ENCODE peak calls at places on chromosomes 3 and 15, in ten cellular contexts. W is pancreas, Q is colonic mucosa, G is brain microvascular endothelial cell, P is tibial artery, M is neural progenitor cell, O is GM23338, Z is HepG2, C is IMR-90, E is heart right ventricle. B is an unnamed sample. For H3K27me3, the result is how much of the 10 kb centered on the place peaks cover.

GRCh38 chr3:72058493-72059081 is 273.6 kb upstream of the PROK2 start:
- DNase-seq in W (no peak), Q (no peak), G (no peak), P (no peak), M (no peak), O (no peak), Z (no peak), C (no peak), E (peak), B (no peak)

GRCh38 chr15:96170616-96171270 is 159.8 kb upstream of the NR2F2 start:
- DNase-seq in W (peak), Q (no peak), G (no peak), P (no peak), M (no peak), O (no peak), Z (peak), C (no peak), E (no peak), B (no peak)

GRCh38 chr3:190517696-190518095 is 3.8 kb downstream of the IL1RAP start:
- DNase-seq in W (no peak), Q (no peak), G (peak), P (no peak), M (no peak), O (no peak), Z (no peak), C (peak), E (no peak), B (no peak)

GRCh38 chr3:12932347-12932746 is 91.0 kb upstream of the RPL32 start:
- DNase-seq in W (no peak), Q (no peak), G (no peak), P (peak), M (no peak), O (no peak), Z (no peak), C (no peak), E (peak), B (no peak)

GRCh38 chr3:151169262-151169661 is 33.8 kb downstream of the GPR171 start:
- DNase-seq in W (no peak), Q (no peak), G (no peak), P (peak), M (no peak), O (no peak), Z (no peak), C (peak), E (no peak), B (no peak)

GRCh38 chr15:57138260-57138895 is 219.9 kb downstream of the TCF12 start:
- DNase-seq in W (no peak), Q (no peak), G (peak), P (no peak), M (peak), O (peak), Z (peak), C (peak), E (peak), B (no peak)

GRCh38 chr3:119601154-119601553 is 3.5 kb downstream of the PLA1A start:
- DNase-seq in W (no peak), Q (no peak), G (no peak), P (no peak), M (no peak), O (no peak), Z (no peak), C (no peak), E (no peak), B (no peak)

GRCh38 chr3:183306798-183307671 is 54.0 kb downstream of the B3GNT5 start:
- DNase-seq in W (peak), Q (peak), G (peak), P (peak), M (no peak), O (no peak), Z (no peak), C (peak), E (peak), B (peak)

GRCh38 chr15:45611305-45611704 is 23.5 kb upstream of the SQOR start:
- DNase-seq in W (no peak), Q (no peak), G (no peak), P (no peak), M (peak), O (peak), Z (peak), C (no peak), E (no peak), B (no peak)

GRCh38 chr3:52220380-52221026 is 4.9 kb downstream of the TLR9 start:
- DNase-seq in W (peak), Q (peak), G (peak), P (peak), M (peak), O (peak), Z (peak), C (peak), E (peak), B (peak)

GRCh38 chr3:138323971-138324370 is 5.7 kb downstream of the NME9 start:
- DNase-seq in W (no peak), Q (no peak), G (no peak), P (no peak), M (no peak), O (no peak), Z (no peak), C (no peak), E (no peak), B (no peak)

GRCh38 chr15:83396071-83396470 is 51.1 kb upstream of the SH3GL3 start:
- DNase-seq in W (no peak), Q (no peak), G (no peak), P (no peak), M (peak), O (peak), Z (no peak), C (no peak), E (no peak), B (no peak)

GRCh38 chr3:65810277-65810676 is 228.4 kb downstream of the MAGI1 start:
- DNase-seq in W (no peak), Q (no peak), G (no peak), P (no peak), M (no peak), O (no peak), Z (no peak), C (no peak), E (no peak), B (no peak)
- TF ChIP-seq CTCF in W (no peak), Q (no peak), G (no peak), P (no peak), M (no peak), O (no peak), Z (no peak), C (no peak), E (no peak), B (no peak)

DNA sequence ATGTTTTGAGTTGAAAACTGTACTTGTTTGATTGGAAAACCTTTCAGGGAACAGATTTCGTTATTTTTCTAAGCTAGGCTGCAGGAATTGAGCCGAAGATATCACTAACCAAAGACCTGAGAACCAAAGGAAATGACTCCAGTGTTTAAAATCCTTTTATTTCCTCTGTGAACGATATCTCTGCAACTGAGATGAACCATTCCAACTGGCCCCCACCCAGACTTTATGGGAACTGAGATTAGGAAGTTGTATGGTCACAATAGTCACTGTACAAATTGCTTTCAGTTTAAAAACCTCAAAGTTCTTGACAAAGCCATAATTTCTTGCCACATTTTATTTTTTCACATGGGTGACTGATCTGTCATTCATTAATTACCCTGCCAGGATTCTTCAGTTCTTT is 232.4 kb downstream of the RBMS3 start:
- DNase-seq in W (no peak), Q (no peak), G (peak), P (peak), M (no peak), O (no peak), Z (no peak), C (peak), E (peak), B (no peak)
- H3K27ac ChIP-seq in W (no peak), Q (no peak), G (peak), P (no peak), M (no peak), O (no peak), Z (no peak), C (no peak), E (no peak), B (no peak)

GRCh38 chr3:36765104-36765503 is 751 bp upstream of the DCLK3 start:
- DNase-seq in W (no peak), Q (no peak), G (no peak), P (no peak), M (no peak), O (no peak), Z (no peak), C (no peak), E (no peak), B (no peak)

GRCh38 chr3:36769926-36770325 is 5.6 kb upstream of the DCLK3 start:
- DNase-seq in W (no peak), Q (no peak), G (no peak), P (no peak), M (peak), O (no peak), Z (no peak), C (no peak), E (no peak), B (no peak)

GRCh38 chr3:36763111-36763849 is 1.1 kb downstream of the DCLK3 start:
- DNase-seq in W (no peak), Q (no peak), G (no peak), P (no peak), M (no peak), O (peak), Z (no peak), C (no peak), E (no peak), B (no peak)

GRCh38 chr3:36763850-36764703 is at the start of gene DCLK3:
- DNase-seq in W (no peak), Q (no peak), G (no peak), P (no peak), M (peak), O (peak), Z (no peak), C (no peak), E (no peak), B (no peak)

DNA sequence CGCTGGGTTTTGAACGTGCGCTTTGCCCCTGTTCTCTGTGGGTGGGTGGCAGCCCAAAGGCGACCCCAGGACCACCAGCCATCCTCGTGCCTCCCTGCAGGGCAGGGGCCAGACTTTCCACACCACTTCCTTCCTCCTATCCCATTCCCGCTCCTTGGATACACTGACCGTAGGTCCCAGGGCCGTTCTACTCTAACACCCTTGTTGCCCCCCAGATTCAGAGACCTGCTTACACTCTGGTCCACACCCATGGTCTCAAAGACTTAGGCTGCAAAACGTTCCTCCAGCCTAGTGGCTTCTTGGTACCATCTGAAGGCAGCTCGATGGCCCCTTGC is 318 bp upstream of the DCLK3 start:
- DNase-seq in W (no peak), Q (no peak), G (no peak), P (no peak), M (no peak), O (no peak), Z (no peak), C (no peak), E (no peak), B (no peak)
- H3K27me3 ChIP-seq in W (under half), Q (under half), G (under half), P (under half), M (half or more), O (under half), Z (under half), C (under half), E (half or more), B (half or more)

GRCh38 chr3:49639551-49639950 is 34.6 kb upstream of the APEH start:
- DNase-seq in W (no peak), Q (no peak), G (no peak), P (no peak), M (no peak), O (no peak), Z (no peak), C (no peak), E (no peak), B (no peak)

GRCh38 chr3:49630784-49631183 is 43.4 kb upstream of the APEH start:
- DNase-seq in W (no peak), Q (no peak), G (no peak), P (no peak), M (no peak), O (no peak), Z (no peak), C (no peak), E (no peak), B (no peak)

GRCh38 chr3:49638445-49638844 is 35.7 kb upstream of the APEH start:
- DNase-seq in W (no peak), Q (no peak), G (peak), P (no peak), M (no peak), O (no peak), Z (no peak), C (peak), E (no peak), B (no peak)

GRCh38 chr3:49636883-49637609 is 37.1 kb upstream of the APEH start:
- DNase-seq in W (no peak), Q (no peak), G (no peak), P (no peak), M (no peak), O (no peak), Z (no peak), C (no peak), E (no peak), B (no peak)

DNA sequence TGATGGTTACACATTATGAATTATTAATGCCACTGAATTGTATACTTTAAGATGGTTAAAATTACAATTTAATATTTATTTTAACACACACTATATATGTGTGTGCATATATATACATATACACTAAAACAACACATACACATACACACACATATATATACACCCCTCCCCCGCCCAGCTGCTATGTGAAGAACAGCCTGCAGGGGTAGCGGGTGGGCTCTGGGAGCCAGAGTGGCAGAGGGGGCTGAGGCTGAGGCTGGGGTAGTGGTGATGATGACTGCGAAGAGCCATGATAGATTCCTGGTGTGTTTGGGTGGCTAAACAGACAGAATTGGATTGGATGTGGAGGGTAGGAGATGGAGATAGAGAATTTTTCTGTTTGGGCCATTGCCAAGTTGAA is 39.4 kb upstream of the APEH start:
- DNase-seq in W (no peak), Q (no peak), G (no peak), P (no peak), M (peak), O (peak), Z (no peak), C (no peak), E (no peak), B (no peak)
- TF ChIP-seq CTCF in W (no peak), Q (no peak), G (no peak), P (no peak), M (peak), O (peak), Z (no peak), C (no peak), E (no peak), B (no peak)

GRCh38 chr3:150107429-150108175 is 136.9 kb upstream of the PFN2 start:
- DNase-seq in W (no peak), Q (no peak), G (no peak), P (no peak), M (peak), O (no peak), Z (no peak), C (no peak), E (no peak), B (no peak)
- H3K27ac ChIP-seq in W (no peak), Q (no peak), G (peak), P (peak), M (peak), O (no peak), Z (no peak), C (peak), E (no peak), B (no peak)

DNA sequence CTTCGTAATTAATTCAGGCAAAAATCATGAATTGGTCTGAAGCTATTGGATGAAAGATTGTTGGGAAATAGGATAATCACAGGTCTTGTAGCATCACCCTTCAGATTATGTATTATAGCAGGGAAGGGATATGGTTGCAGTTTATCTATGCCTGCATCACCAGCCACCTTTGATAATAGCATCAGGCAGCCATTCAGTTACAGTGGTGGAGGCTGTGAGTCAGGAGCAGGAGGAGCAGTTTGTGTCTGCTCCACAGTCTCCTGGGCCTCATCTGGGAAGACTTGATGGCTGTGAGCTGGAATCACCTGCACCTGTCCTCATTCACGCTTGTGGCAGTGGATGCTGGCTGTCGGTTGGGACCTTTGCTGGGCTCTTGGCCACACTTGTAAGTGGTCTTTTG is 104.3 kb upstream of the PLXNA1 start:
- DNase-seq in W (no peak), Q (no peak), G (no peak), P (no peak), M (no peak), O (no peak), Z (no peak), C (no peak), E (no peak), B (no peak)
- H3K27me3 ChIP-seq in W (under half), Q (under half), G (under half), P (under half), M (under half), O (under half), Z (under half), C (under half), E (under half), B (under half)

DNA sequence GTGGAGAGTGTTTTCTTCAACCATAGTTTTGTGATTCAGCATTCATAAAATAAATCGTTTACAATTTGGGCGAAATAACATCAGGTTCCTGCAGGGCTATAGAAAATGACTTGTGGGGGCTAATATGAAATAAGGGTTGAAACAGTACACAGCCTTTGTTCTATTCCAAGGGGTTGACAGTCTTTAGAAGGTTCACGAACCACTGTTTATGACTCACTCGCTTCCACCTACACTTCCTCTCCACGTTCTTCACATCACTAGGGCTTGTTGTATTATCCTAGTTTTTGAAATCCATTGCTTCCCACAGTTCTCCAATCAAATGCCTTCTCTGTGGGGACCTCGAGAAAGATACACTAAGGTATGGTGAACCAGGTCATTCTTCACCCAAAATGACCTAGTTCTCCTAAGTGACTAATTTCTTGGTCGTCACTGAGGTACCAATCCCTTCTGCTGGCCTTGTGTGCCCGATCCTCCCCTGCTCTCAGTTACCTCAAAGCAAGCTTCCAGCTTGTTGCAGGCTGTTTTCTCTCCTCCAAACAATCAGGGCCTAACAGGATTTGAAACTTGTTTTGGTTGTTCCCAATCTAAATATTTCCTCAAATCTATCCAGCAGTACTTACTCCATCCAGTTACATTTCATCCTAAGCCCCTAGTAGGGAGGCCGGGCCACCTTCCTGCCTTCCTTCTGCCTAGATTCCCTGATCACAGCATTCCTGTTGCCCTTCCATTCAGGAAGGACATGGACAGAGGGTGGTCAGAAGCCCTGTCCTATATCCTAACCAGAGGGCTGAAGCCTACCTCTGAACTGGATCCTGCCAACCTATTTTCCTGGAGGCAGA is 23.1 kb upstream of the TBL1XR1 start:
- DNase-seq in W (no peak), Q (no peak), G (no peak), P (no peak), M (no peak), O (no peak), Z (no peak), C (peak), E (no peak), B (no peak)
- TF ChIP-seq CTCF in W (no peak), Q (no peak), G (no peak), P (no peak), M (no peak), O (no peak), Z (no peak), C (no peak), E (no peak), B (no peak)

DNA sequence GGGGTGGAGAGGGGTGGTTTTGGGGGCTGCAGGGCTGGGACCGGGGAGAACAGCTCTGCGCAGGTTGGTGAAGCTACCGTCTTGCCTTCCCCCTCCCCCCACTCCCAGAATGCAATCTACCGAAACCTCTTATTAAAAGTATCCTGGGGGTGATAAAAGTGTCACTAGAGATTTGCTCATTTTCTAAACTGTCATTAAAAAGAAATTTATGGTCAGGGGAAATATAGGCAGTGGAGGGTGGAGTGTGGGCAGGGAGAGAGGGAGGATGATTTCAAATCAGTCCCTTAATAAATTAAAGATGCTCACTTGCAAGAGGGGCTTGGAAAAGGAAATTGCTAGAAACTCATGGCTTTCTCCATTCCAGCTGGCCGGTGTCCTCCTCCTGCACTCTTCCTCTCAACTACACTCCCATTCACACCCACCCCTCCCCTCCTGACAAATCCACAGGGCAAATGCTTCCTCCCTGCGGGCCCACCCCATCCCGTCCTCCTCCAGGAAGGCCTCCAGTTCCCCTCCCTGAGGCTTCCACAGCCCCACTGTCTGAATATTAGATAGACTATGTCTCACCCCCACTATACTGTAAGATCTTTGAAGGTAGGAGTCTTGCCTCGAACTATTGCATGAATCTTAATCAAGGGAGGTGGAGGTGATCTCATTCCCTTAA is 83.9 kb downstream of the TLE3 start:
- DNase-seq in W (no peak), Q (no peak), G (no peak), P (no peak), M (no peak), O (no peak), Z (no peak), C (no peak), E (no peak), B (no peak)
- H3K27ac ChIP-seq in W (no peak), Q (no peak), G (no peak), P (no peak), M (no peak), O (no peak), Z (no peak), C (no peak), E (no peak), B (no peak)